ENCODE peak calls at places on chromosomes 3 and 15, in five cellular contexts. One of them, this sample, is unnamed.
A peak's percentile ranks its signal among the peaks of the same experiment; 100 is the strongest.

GRCh38 chr15:77024273-77025065 is 29.5 kb downstream of the PSTPIP1 start:
- DNase-seq in myocyte: peak; percentile 53
- DNase-seq in activated T-cell treated with anti-CD3 and anti-CD28 coated beads, Interleukin-2, amount 50 U/mL, for 1 hour: peak; percentile 76
- DNase-seq in NCI-H2081: peak; percentile 32
- DNase-seq in amniotic epithelial cell: peak; percentile 22
- DNase-seq in this sample: peak; percentile 60

GRCh38 chr3:184620799-184621119 is 59.2 kb downstream of the EPHB3 start:
- DNase-seq in myocyte: no peak
- DNase-seq in activated T-cell treated with anti-CD3 and anti-CD28 coated beads, Interleukin-2, amount 50 U/mL, for 1 hour: no peak
- DNase-seq in NCI-H2081: no peak
- DNase-seq in amniotic epithelial cell: no peak
- DNase-seq in this sample: no peak

GRCh38 chr15:69140306-69140705 is 20.1 kb upstream of the GLCE start:
- DNase-seq in myocyte: no peak
- DNase-seq in activated T-cell treated with anti-CD3 and anti-CD28 coated beads, Interleukin-2, amount 50 U/mL, for 1 hour: no peak
- DNase-seq in NCI-H2081: no peak
- DNase-seq in amniotic epithelial cell: peak; percentile 72
- DNase-seq in this sample: no peak

GRCh38 chr3:71436337-71436736 is 147.2 kb downstream of the FOXP1 start:
- DNase-seq in myocyte: no peak
- DNase-seq in activated T-cell treated with anti-CD3 and anti-CD28 coated beads, Interleukin-2, amount 50 U/mL, for 1 hour: no peak
- DNase-seq in NCI-H2081: no peak
- DNase-seq in amniotic epithelial cell: no peak
- DNase-seq in this sample: no peak

GRCh38 chr3:189822726-189823125 is 191.5 kb downstream of the TP63 start:
- DNase-seq in myocyte: no peak
- DNase-seq in activated T-cell treated with anti-CD3 and anti-CD28 coated beads, Interleukin-2, amount 50 U/mL, for 1 hour: no peak
- DNase-seq in NCI-H2081: no peak
- DNase-seq in amniotic epithelial cell: no peak
- DNase-seq in this sample: no peak

GRCh38 chr15:100951965-100952364 is 32.8 kb downstream of the LRRK1 start:
- DNase-seq in myocyte: no peak
- DNase-seq in activated T-cell treated with anti-CD3 and anti-CD28 coated beads, Interleukin-2, amount 50 U/mL, for 1 hour: no peak
- DNase-seq in NCI-H2081: no peak
- DNase-seq in amniotic epithelial cell: no peak
- DNase-seq in this sample: no peak

GRCh38 chr3:153291052-153291689 is 129.1 kb downstream of the RAP2B start:
- DNase-seq in myocyte: peak; percentile 64
- DNase-seq in activated T-cell treated with anti-CD3 and anti-CD28 coated beads, Interleukin-2, amount 50 U/mL, for 1 hour: no peak
- DNase-seq in NCI-H2081: peak; percentile 38
- DNase-seq in amniotic epithelial cell: no peak
- DNase-seq in this sample: no peak

GRCh38 chr3:151580592-151580991 is 119.7 kb upstream of the IGSF10 start:
- DNase-seq in myocyte: peak; percentile 36
- DNase-seq in activated T-cell treated with anti-CD3 and anti-CD28 coated beads, Interleukin-2, amount 50 U/mL, for 1 hour: no peak
- DNase-seq in NCI-H2081: no peak
- DNase-seq in amniotic epithelial cell: peak; percentile 98
- DNase-seq in this sample: no peak

GRCh38 chr15:80059786-80060489 is 462 bp downstream of the ZFAND6 start:
- DNase-seq in myocyte: peak; percentile 79
- DNase-seq in activated T-cell treated with anti-CD3 and anti-CD28 coated beads, Interleukin-2, amount 50 U/mL, for 1 hour: no peak
- DNase-seq in NCI-H2081: peak; percentile 88
- DNase-seq in amniotic epithelial cell: peak; percentile 20
- DNase-seq in this sample: peak; percentile 47

GRCh38 chr15:33699691-33700447 is 268.4 kb upstream of the CHRM5 start:
- DNase-seq in myocyte: peak; percentile 21
- DNase-seq in activated T-cell treated with anti-CD3 and anti-CD28 coated beads, Interleukin-2, amount 50 U/mL, for 1 hour: no peak
- DNase-seq in NCI-H2081: no peak
- DNase-seq in amniotic epithelial cell: peak; percentile 27
- DNase-seq in this sample: no peak

GRCh38 chr3:150599611-150600297 is 3.4 kb upstream of the SELENOT start:
- DNase-seq in myocyte: peak; percentile 33
- DNase-seq in activated T-cell treated with anti-CD3 and anti-CD28 coated beads, Interleukin-2, amount 50 U/mL, for 1 hour: no peak
- DNase-seq in NCI-H2081: no peak
- DNase-seq in amniotic epithelial cell: peak; percentile 55
- DNase-seq in this sample: no peak

GRCh38 chr3:193375614-193376013 is 2.9 kb downstream of the ATP13A5 start:
- DNase-seq in myocyte: no peak
- DNase-seq in activated T-cell treated with anti-CD3 and anti-CD28 coated beads, Interleukin-2, amount 50 U/mL, for 1 hour: no peak
- DNase-seq in NCI-H2081: no peak
- DNase-seq in amniotic epithelial cell: no peak
- DNase-seq in this sample: no peak

GRCh38 chr3:157257101-157257500 is 97.2 kb upstream of the CCNL1 start:
- DNase-seq in myocyte: peak; percentile 32
- DNase-seq in activated T-cell treated with anti-CD3 and anti-CD28 coated beads, Interleukin-2, amount 50 U/mL, for 1 hour: no peak
- DNase-seq in NCI-H2081: no peak
- DNase-seq in amniotic epithelial cell: no peak
- DNase-seq in this sample: no peak

GRCh38 chr15:29656636-29657475 is 165.4 kb downstream of the TJP1 start:
- DNase-seq in myocyte: no peak
- DNase-seq in activated T-cell treated with anti-CD3 and anti-CD28 coated beads, Interleukin-2, amount 50 U/mL, for 1 hour: no peak
- DNase-seq in NCI-H2081: no peak
- DNase-seq in amniotic epithelial cell: no peak
- DNase-seq in this sample: no peak

GRCh38 chr3:23966308-23966707 is 21.2 kb downstream of the NR1D2 start:
- DNase-seq in myocyte: no peak
- DNase-seq in activated T-cell treated with anti-CD3 and anti-CD28 coated beads, Interleukin-2, amount 50 U/mL, for 1 hour: no peak
- DNase-seq in NCI-H2081: no peak
- DNase-seq in amniotic epithelial cell: no peak
- DNase-seq in this sample: no peak

GRCh38 chr15:99480223-99480810 is 85.5 kb upstream of the MEF2A start:
- DNase-seq in myocyte: no peak
- DNase-seq in activated T-cell treated with anti-CD3 and anti-CD28 coated beads, Interleukin-2, amount 50 U/mL, for 1 hour: no peak
- DNase-seq in NCI-H2081: no peak
- DNase-seq in amniotic epithelial cell: no peak
- DNase-seq in this sample: no peak

GRCh38 chr15:83762367-83762766 is 108.4 kb downstream of the ADAMTSL3 start:
- DNase-seq in myocyte: no peak
- DNase-seq in activated T-cell treated with anti-CD3 and anti-CD28 coated beads, Interleukin-2, amount 50 U/mL, for 1 hour: no peak
- DNase-seq in NCI-H2081: no peak
- DNase-seq in amniotic epithelial cell: no peak
- DNase-seq in this sample: no peak

GRCh38 chr3:149781216-149781615 is 11.1 kb downstream of the ANKUB1 start:
- DNase-seq in myocyte: no peak
- DNase-seq in activated T-cell treated with anti-CD3 and anti-CD28 coated beads, Interleukin-2, amount 50 U/mL, for 1 hour: no peak
- DNase-seq in NCI-H2081: no peak
- DNase-seq in amniotic epithelial cell: no peak
- DNase-seq in this sample: no peak

This sample was measured in effector CD8-positive, alpha-beta T cell.